ENCODE peak calls at places on chromosomes 16 and 17, in seven cellular contexts. O is ELR, M is Kasumi-1, V is T-helper 2 cell, Y is NCI-H2081, P is EH, Z is GM13977. N is an unnamed sample.

GRCh38 chr17:74097461-74098131 is 105.9 kb upstream of the RPL38 start:
- DNase-seq in V (no peak), O (no peak), Y (no peak), M (no peak), Z (no peak), P (no peak), N (no peak)

GRCh38 chr16:67456383-67457140 is 24.4 kb downstream of the ATP6V0D1 start:
- DNase-seq in Y (no peak), O (peak), V (no peak), Z (no peak), P (peak), M (peak), N (peak)

GRCh38 chr16:85602831-85603755 is 10.0 kb upstream of the GSE1 start:
- DNase-seq in Y (peak), O (no peak), M (no peak), V (no peak), P (no peak), Z (peak), N (no peak)

GRCh38 chr17:81277421-81277820 is 17.7 kb downstream of the SLC38A10 start:
- DNase-seq in P (no peak), Z (no peak), M (no peak), Y (peak), V (no peak), O (no peak), N (no peak)

GRCh38 chr16:85286970-85287814 is 174.9 kb upstream of the CIBAR2 start:
- DNase-seq in P (peak), V (no peak), M (no peak), Z (no peak), Y (no peak), O (peak), N (no peak)

GRCh38 chr16:53091508-53092211 is 36.9 kb downstream of the CHD9 start:
- DNase-seq in M (peak), Z (peak), Y (peak), V (peak), O (peak), P (peak), N (peak)

GRCh38 chr16:5502467-5502869 is 404.9 kb upstream of the EEF2KMT start:
- DNase-seq in V (peak), P (no peak), O (no peak), M (no peak), Y (no peak), Z (no peak), N (no peak)

GRCh38 chr16:57994778-57995177 is 5.7 kb downstream of the ZNF319 start:
- DNase-seq in Y (peak), V (peak), O (peak), Z (peak), M (peak), P (peak), N (peak)

GRCh38 chr17:66833201-66833600 is 1.7 kb upstream of the CACNG5 start:
- DNase-seq in V (no peak), Z (no peak), O (no peak), P (no peak), Y (no peak), M (no peak), N (no peak)

GRCh38 chr16:56041556-56042140 is 149.6 kb upstream of the GNAO1 start:
- DNase-seq in Y (peak), P (peak), V (peak), M (no peak), Z (peak), O (peak), N (no peak)

GRCh38 chr16:64754279-64754678 is 367.6 kb downstream of the CDH11 start:
- DNase-seq in M (no peak), O (no peak), Y (no peak), Z (no peak), V (no peak), P (peak), N (peak)

GRCh38 chr16:31138621-31139578 is 3.4 kb upstream of the PRSS8 start:
- DNase-seq in Y (no peak), P (peak), Z (no peak), M (no peak), V (no peak), O (peak), N (peak)

GRCh38 chr17:50047083-50047482 is 8.8 kb upstream of the ITGA3 start:
- DNase-seq in V (no peak), Z (no peak), P (no peak), O (peak), Y (no peak), M (no peak), N (no peak)

GRCh38 chr16:1511662-1512061 is 18.5 kb downstream of the TELO2 start:
- DNase-seq in V (no peak), Z (no peak), Y (no peak), M (no peak), O (no peak), P (no peak), N (no peak)

GRCh38 chr16:10692470-10692869 is 2.3 kb downstream of the TEKT5 start:
- DNase-seq in Y (no peak), M (no peak), V (no peak), P (no peak), O (no peak), Z (no peak), N (no peak)

GRCh38 chr16:67919618-67920210 is 11.9 kb downstream of the CTRL start:
- DNase-seq in Z (no peak), Y (no peak), O (peak), P (no peak), V (no peak), M (no peak), N (no peak)

GRCh38 chr17:68468334-68468733 is 11.0 kb upstream of the WIPI1 start:
- DNase-seq in M (no peak), O (peak), Y (no peak), Z (no peak), P (peak), V (no peak), N (peak)

GRCh38 chr17:81025756-81026155 is 9.2 kb upstream of the BAIAP2 start:
- DNase-seq in Z (no peak), M (no peak), Y (no peak), O (no peak), P (peak), V (no peak), N (no peak)

GRCh38 chr16:19644877-19645276 is 73.2 kb downstream of the KNOP1 start:
- DNase-seq in P (no peak), O (no peak), Z (no peak), V (no peak), M (no peak), Y (no peak), N (peak)

GRCh38 chr16:83926726-83927397 is 26.2 kb upstream of the OSGIN1 start:
- DNase-seq in Y (peak), M (peak), O (peak), P (peak), V (peak), Z (peak), N (peak)

GRCh38 chr16:88382491-88383400 is at the start of gene ZNF469:
- DNase-seq in M (no peak), P (peak), V (no peak), Y (no peak), Z (no peak), O (peak), N (peak)

GRCh38 chr16:89764711-89765201 is 43.4 kb downstream of the ZNF276 start:
- DNase-seq in V (peak), O (no peak), P (no peak), Z (peak), Y (no peak), M (no peak), N (peak)

GRCh38 chr17:72719582-72720493 is 372.6 kb downstream of the SLC39A11 start:
- DNase-seq in V (peak), O (no peak), P (no peak), Y (no peak), Z (peak), M (peak), N (peak)

GRCh38 chr17:31525801-31526549 is 134.5 kb downstream of the RAB11FIP4 start:
- DNase-seq in Z (peak), P (peak), V (no peak), Y (no peak), O (peak), M (no peak), N (no peak)

GRCh38 chr17:63974594-63975192 is 2.0 kb upstream of the SCN4A start:
- DNase-seq in M (no peak), Y (no peak), Z (no peak), V (no peak), O (peak), P (peak), N (peak)

GRCh38 chr17:33049781-33050414 is 58.3 kb downstream of the SPACA3 start:
- DNase-seq in M (peak), O (peak), Y (no peak), Z (peak), P (peak), V (peak), N (peak)

GRCh38 chr17:16214190-16215001 is 938 bp downstream of the NCOR1 start:
- DNase-seq in O (no peak), M (no peak), V (peak), Z (peak), Y (peak), P (peak), N (peak)

GRCh38 chr17:77571562-77571981 is 386.9 kb upstream of the TNRC6C start:
- DNase-seq in Z (no peak), O (no peak), P (peak), M (peak), V (peak), Y (no peak), N (peak)

GRCh38 chr16:85614338-85615013 is 1.4 kb downstream of the GSE1 start:
- DNase-seq in V (no peak), M (no peak), P (no peak), Y (no peak), Z (no peak), O (no peak), N (no peak)

GRCh38 chr17:75267403-75268232 is 3.4 kb downstream of the MIF4GD start:
- DNase-seq in V (no peak), M (no peak), Z (no peak), Y (peak), P (no peak), O (peak), N (no peak)

GRCh38 chr17:47844814-47845453 is 3.9 kb upstream of the SCRN2 start:
- DNase-seq in M (peak), V (no peak), P (peak), Y (peak), Z (no peak), O (peak), N (peak)

GRCh38 chr16:50719401-50720337 is 22.2 kb upstream of the CYLD start:
- DNase-seq in O (no peak), P (no peak), M (peak), Y (no peak), V (no peak), Z (no peak), N (no peak)

GRCh38 chr16:84898447-84898846 is 78.7 kb downstream of the CRISPLD2 start:
- DNase-seq in Y (no peak), M (no peak), Z (no peak), O (peak), P (no peak), V (no peak), N (peak)

GRCh38 chr16:79430129-79430789 is 170.3 kb downstream of the MAF start:
- DNase-seq in P (no peak), O (no peak), Y (peak), M (no peak), Z (no peak), V (no peak), N (no peak)

GRCh38 chr17:51097708-51098446 is 22.8 kb downstream of the SPAG9 start:
- DNase-seq in V (peak), M (no peak), Z (no peak), Y (no peak), O (no peak), P (no peak), N (no peak)

GRCh38 chr17:78610951-78611511 is 33.8 kb upstream of the DNAH17 start:
- DNase-seq in V (no peak), M (no peak), O (no peak), Y (no peak), P (no peak), Z (no peak), N (no peak)

GRCh38 chr16:73058616-73059409 is 10.9 kb upstream of the ZFHX3 start:
- DNase-seq in Z (peak), M (no peak), P (peak), Y (peak), O (peak), V (no peak), N (peak)

GRCh38 chr16:81745704-81746558 is 33.2 kb upstream of the PLCG2 start:
- DNase-seq in V (peak), P (peak), O (peak), M (peak), Y (peak), Z (peak), N (peak)